ENCODE peak calls at places on chromosome 2, in eight cellular contexts. L is MM.1S, V is HFF-Myc, M is GM12891, Z is HFFc6, I is RKO, A is hepatic stellate cell, O is SW480. N is an unnamed sample.
A peak's percentile ranks its signal among the peaks of the same experiment; 100 is the strongest.

GRCh38 chr2:71505086-71505769 is 51.9 kb downstream of the DYSF start:
- DNase-seq in M (no peak), Z (no peak), O (no peak), A (no peak), V (no peak), I (no peak), L (no peak), N (no peak)

GRCh38 chr2:43648979-43649701 is 12.1 kb downstream of the PLEKHH2 start:
- DNase-seq in L (no peak), A (no peak), O (no peak), V (no peak), Z (no peak), M (no peak), I (no peak), N (peak; percentile 3)

GRCh38 chr2:232375164-232375563 is 3.4 kb upstream of the ALPP start:
- DNase-seq in M (no peak), A (no peak), L (no peak), O (no peak), I (no peak), Z (no peak), V (no peak), N (no peak)

GRCh38 chr2:27208486-27209050 is 3.3 kb upstream of the ATRAID start:
- DNase-seq in O (no peak), I (no peak), V (no peak), M (no peak), Z (no peak), A (no peak), L (no peak), N (no peak)

GRCh38 chr2:137947714-137948336 is 16.4 kb upstream of the HNMT start:
- DNase-seq in Z (peak; percentile 71), A (no peak), O (peak; percentile 42), M (peak; percentile 2), L (peak; percentile 61), I (peak; percentile 71), V (no peak), N (peak; percentile 80)

GRCh38 chr2:24515841-24516240 is 24.8 kb downstream of the NCOA1 start:
- DNase-seq in L (no peak), Z (no peak), I (peak; percentile 24), A (no peak), V (no peak), O (no peak), M (no peak), N (no peak)

GRCh38 chr2:119480184-119480583 is 44.1 kb downstream of the SCTR start:
- DNase-seq in O (no peak), V (no peak), Z (no peak), A (no peak), I (no peak), M (no peak), L (no peak), N (no peak)

GRCh38 chr2:150528861-150529801 is 41.7 kb upstream of the RND3 start:
- DNase-seq in A (peak; percentile 41), Z (peak; percentile 91), M (no peak), O (peak; percentile 18), V (peak; percentile 33), L (peak; percentile 63), I (no peak), N (peak; percentile 94)

GRCh38 chr2:974054-974453 is 23.4 kb downstream of the SNTG2 start:
- DNase-seq in L (no peak), O (no peak), A (no peak), I (no peak), M (no peak), Z (no peak), V (no peak), N (no peak)

N was measured in iris pigment epithelial cell.